ENCODE peak calls at places on chromosomes 12 and 14, in eight cellular contexts. X is cardiac muscle cell, J is fibroblast of villous mesenchyme, Z is thoracic aorta, T is uterus, F is heart left ventricle, K is brain microvascular endothelial cell, W is esophagus squamous epithelium. G is an unnamed sample.
A peak's percentile ranks its signal among the peaks of the same experiment; 100 is the strongest.

GRCh38 chr12:8697120-8697475 is 693 bp upstream of the RIMKLB start:
- DNase-seq in X (peak; percentile 62), J (peak; percentile 39), Z (no peak), T (no peak), F (no peak), K (peak; percentile 45), W (no peak), G (peak; percentile 34)

GRCh38 chr14:31990959-31991541 is 86.1 kb upstream of the ARHGAP5 start:
- DNase-seq in X (peak; percentile 67), J (peak; percentile 94), Z (no peak), T (no peak), F (no peak), K (no peak), W (no peak), G (peak; percentile 70)

GRCh38 chr12:125549836-125550235 is 484.6 kb downstream of the AACS start:
- DNase-seq in X (no peak), J (no peak), Z (no peak), T (no peak), F (no peak), K (no peak), W (no peak), G (no peak)

GRCh38 chr14:34794217-34794616 is 79.8 kb upstream of the CFL2 start:
- DNase-seq in X (peak; percentile 17), J (no peak), Z (no peak), T (no peak), F (no peak), K (no peak), W (no peak), G (peak; percentile 15)

GRCh38 chr12:47910486-47910885 is 5.7 kb upstream of the VDR start:
- DNase-seq in X (peak; percentile 83), J (peak; percentile 40), Z (no peak), T (no peak), F (no peak), K (no peak), W (no peak), G (peak; percentile 90)

GRCh38 chr14:90483551-90483950 is 86.7 kb downstream of the CALM1 start:
- DNase-seq in X (no peak), J (no peak), Z (no peak), T (no peak), F (peak; percentile 59), K (no peak), W (no peak), G (no peak)

GRCh38 chr12:115370650-115371049 is 686.7 kb upstream of the TBX3 start:
- DNase-seq in X (no peak), J (peak; percentile 22), Z (no peak), T (no peak), F (no peak), K (no peak), W (no peak), G (no peak)

GRCh38 chr12:79415754-79416435 is 274.9 kb downstream of the PAWR start:
- DNase-seq in X (no peak), J (peak; percentile 45), Z (no peak), T (no peak), F (no peak), K (no peak), W (no peak), G (no peak)

GRCh38 chr12:123478762-123479161 is 20.8 kb downstream of the SNRNP35 start:
- DNase-seq in X (peak; percentile 7), J (no peak), Z (peak; percentile 75), T (no peak), F (peak; percentile 77), K (peak; percentile 74), W (no peak), G (peak; percentile 24)

GRCh38 chr14:35419429-35419841 is 14.9 kb upstream of the NFKBIA start:
- DNase-seq in X (no peak), J (no peak), Z (no peak), T (no peak), F (no peak), K (no peak), W (no peak), G (peak; percentile 31)

GRCh38 chr12:15164997-15165659 is 56.1 kb downstream of the RERG start:
- DNase-seq in X (peak; percentile 52), J (no peak), Z (no peak), T (peak; percentile 58), F (no peak), K (peak; percentile 65), W (no peak), G (peak; percentile 60)

GRCh38 chr12:72278894-72279293 is 6.7 kb downstream of the TRHDE start:
- DNase-seq in X (no peak), J (no peak), Z (no peak), T (no peak), F (no peak), K (no peak), W (no peak), G (no peak)

GRCh38 chr14:54737132-54737711 is 165.4 kb downstream of the GCH1 start:
- DNase-seq in X (peak; percentile 75), J (peak; percentile 71), Z (no peak), T (no peak), F (no peak), K (peak; percentile 24), W (no peak), G (peak; percentile 77)

GRCh38 chr12:16586350-16587109 is 19.4 kb downstream of the LMO3 start:
- DNase-seq in X (peak; percentile 94), J (peak; percentile 69), Z (no peak), T (peak; percentile 73), F (no peak), K (no peak), W (no peak), G (peak; percentile 63)

GRCh38 chr14:91292476-91292875 is 48.0 kb upstream of the GPR68 start:
- DNase-seq in X (no peak), J (no peak), Z (no peak), T (no peak), F (no peak), K (no peak), W (no peak), G (no peak)

GRCh38 chr14:88998027-88998426 is 173.6 kb downstream of the TTC8 start:
- DNase-seq in X (no peak), J (no peak), Z (no peak), T (no peak), F (no peak), K (no peak), W (no peak), G (no peak)

GRCh38 chr14:23568600-23569310 is 1.2 kb upstream of the AP1G2 start:
- DNase-seq in X (no peak), J (no peak), Z (no peak), T (no peak), F (no peak), K (no peak), W (no peak), G (no peak)

GRCh38 chr12:89880695-89881350 is 172.2 kb upstream of the ATP2B1 start:
- DNase-seq in X (no peak), J (no peak), Z (no peak), T (no peak), F (no peak), K (no peak), W (peak; percentile 15), G (no peak)

GRCh38 chr12:43337571-43338497 is 214.2 kb downstream of the ADAMTS20 start:
- DNase-seq in X (no peak), J (no peak), Z (no peak), T (no peak), F (no peak), K (no peak), W (no peak), G (peak; percentile 45)

GRCh38 chr14:89178376-89178775 is 238.7 kb downstream of the FOXN3 start:
- DNase-seq in X (no peak), J (no peak), Z (no peak), T (no peak), F (no peak), K (no peak), W (no peak), G (no peak)

GRCh38 chr14:74491952-74492351 is 1.2 kb downstream of the NPC2 start:
- DNase-seq in X (peak; percentile 44), J (peak; percentile 55), Z (no peak), T (no peak), F (no peak), K (no peak), W (no peak), G (peak; percentile 68)

GRCh38 chr14:23727566-23728335 is 91.6 kb downstream of the DHRS2 start:
- DNase-seq in X (peak; percentile 37), J (peak; percentile 40), Z (no peak), T (no peak), F (no peak), K (peak; percentile 58), W (no peak), G (peak; percentile 43)

GRCh38 chr12:104372048-104372720 is 68.6 kb downstream of the EID3 start:
- DNase-seq in X (no peak), J (no peak), Z (no peak), T (no peak), F (no peak), K (no peak), W (no peak), G (no peak)

DNA sequence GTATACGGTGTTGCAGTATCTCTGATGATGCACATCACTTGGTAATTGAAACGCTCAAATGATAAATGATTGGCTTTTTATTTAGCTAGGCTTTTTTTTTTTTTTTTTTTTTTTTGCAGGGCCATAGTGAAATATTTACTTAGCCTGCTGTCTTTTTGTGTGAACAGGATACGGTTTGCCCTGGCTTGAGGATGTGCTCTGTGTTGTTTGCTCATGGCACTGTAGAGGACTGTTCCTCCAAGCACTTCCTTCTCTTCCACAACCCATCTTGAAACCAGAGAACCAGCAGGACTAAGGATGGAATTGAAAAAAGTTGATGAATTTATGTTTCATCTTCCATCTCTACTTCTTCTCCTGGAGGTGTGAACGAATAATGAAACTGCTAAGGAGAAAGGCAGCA is 15.5 kb upstream of the SSPN start:
- DNase-seq in X (no peak), J (no peak), Z (no peak), T (no peak), F (no peak), K (no peak), W (no peak), G (no peak)
- H3K4me3 ChIP-seq in X (no peak overlapping the region), J (no peak overlapping the region), Z (no peak overlapping the region), T (no peak overlapping the region), F (no peak overlapping the region), K (no peak overlapping the region), W (no peak overlapping the region), G (no peak overlapping the region)

GRCh38 chr12:113130457-113131135 is 5.0 kb downstream of the RASAL1 start:
- DNase-seq in X (no peak), J (no peak), Z (no peak), T (no peak), F (no peak), K (no peak), W (no peak), G (no peak)
- TF ChIP-seq CTCF in X (peak; percentile 21), J (peak; percentile 5), Z (no peak), T (no peak), F (no peak), K (peak; percentile 50), W (no peak), G (no peak)

GRCh38 chr12:63151898-63152700 is 1.1 kb upstream of the AVPR1A start:
- DNase-seq in X (peak; percentile 50), J (peak; percentile 35), Z (no peak), T (peak; percentile 18), F (peak; percentile 15), K (peak; percentile 44), W (no peak), G (peak; percentile 47)
- H3K4me3 ChIP-seq in X (peak overlapping the region; percentile 25), J (no peak overlapping the region), Z (peak overlapping the region; percentile 66), T (peak overlapping the region; percentile 48), F (peak overlapping the region; percentile 50), K (peak overlapping the region; percentile 28), W (no peak overlapping the region), G (no peak overlapping the region)

DNA sequence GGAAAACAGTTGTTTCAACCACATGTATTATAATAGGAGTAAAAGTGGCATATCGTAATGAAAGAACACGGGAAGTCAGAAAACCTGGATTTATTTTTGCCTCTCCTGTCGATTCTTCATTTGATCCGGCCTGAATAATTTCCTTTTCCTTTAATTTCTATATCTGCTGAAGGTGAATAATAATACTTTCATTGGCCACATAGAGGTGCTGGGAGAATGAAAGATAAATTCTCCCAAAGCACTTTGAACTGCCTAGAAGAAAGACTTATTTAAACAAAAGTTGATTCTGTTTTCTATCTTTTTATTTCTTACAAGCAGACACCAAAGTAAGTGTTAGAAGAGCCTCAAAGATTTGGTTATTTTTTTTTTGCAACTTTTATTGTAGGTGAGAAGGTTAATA is 339.1 kb downstream of the RAD51B start:
- DNase-seq in X (no peak), J (no peak), Z (no peak), T (no peak), F (no peak), K (no peak), W (no peak), G (no peak)
- TF ChIP-seq CTCF in X (no peak), J (no peak), Z (no peak), T (no peak), F (no peak), K (no peak), W (no peak), G (no peak)